ENCODE peak calls at places on chromosome 13, in four cellular contexts. One of them, this sample, is unnamed.

GRCh38 chr13:36815069-36815468 is 4.0 kb upstream of the RFXAP start:
- DNase-seq in IMR-90: no peak
- DNase-seq in GM12878: no peak
- DNase-seq in K562: peak
- DNase-seq in this sample: peak

GRCh38 chr13:23399254-23399796 is 34.2 kb downstream of the SACS start:
- DNase-seq in IMR-90: no peak
- DNase-seq in GM12878: no peak
- DNase-seq in K562: no peak
- DNase-seq in this sample: no peak

GRCh38 chr13:48532146-48532472 is 771 bp downstream of the RCBTB2 start:
- DNase-seq in IMR-90: peak
- DNase-seq in GM12878: peak
- DNase-seq in K562: no peak
- DNase-seq in this sample: no peak

GRCh38 chr13:21074601-21075302 is 13.4 kb upstream of the LATS2 start:
- DNase-seq in IMR-90: no peak
- DNase-seq in GM12878: no peak
- DNase-seq in K562: no peak
- DNase-seq in this sample: no peak

GRCh38 chr13:64551755-64552154 is 2678.4 kb downstream of the PCDH9 start:
- DNase-seq in IMR-90: peak
- DNase-seq in GM12878: no peak
- DNase-seq in K562: no peak
- DNase-seq in this sample: peak

GRCh38 chr13:59038824-59039223 is 1124.9 kb downstream of the DIAPH3 start:
- DNase-seq in IMR-90: peak
- DNase-seq in GM12878: no peak
- DNase-seq in K562: no peak
- DNase-seq in this sample: peak

GRCh38 chr13:26041476-26041875 is 10.3 kb downstream of the SHISA2 start:
- DNase-seq in IMR-90: no peak
- DNase-seq in GM12878: no peak
- DNase-seq in K562: no peak
- DNase-seq in this sample: no peak

GRCh38 chr13:32045537-32045936 is 14.0 kb downstream of the FRY start:
- DNase-seq in IMR-90: peak
- DNase-seq in GM12878: no peak
- DNase-seq in K562: no peak
- DNase-seq in this sample: no peak

GRCh38 chr13:104949840-104950805 is 1585.3 kb downstream of the EFNB2 start:
- DNase-seq in IMR-90: no peak
- DNase-seq in GM12878: no peak
- DNase-seq in K562: no peak
- DNase-seq in this sample: no peak

GRCh38 chr13:52738719-52739467 is 727 bp downstream of the CNMD start:
- DNase-seq in IMR-90: no peak
- DNase-seq in GM12878: no peak
- DNase-seq in K562: peak
- DNase-seq in this sample: no peak

GRCh38 chr13:110274687-110275086 is 32.3 kb downstream of the COL4A1 start:
- DNase-seq in IMR-90: no peak
- DNase-seq in GM12878: no peak
- DNase-seq in K562: no peak
- DNase-seq in this sample: peak

GRCh38 chr13:63209330-63210017 is 1793.8 kb upstream of the PCDH20 start:
- DNase-seq in IMR-90: peak
- DNase-seq in GM12878: no peak
- DNase-seq in K562: no peak
- DNase-seq in this sample: no peak

GRCh38 chr13:24254151-24254810 is 55.1 kb upstream of the C1QTNF9 start:
- DNase-seq in IMR-90: no peak
- DNase-seq in GM12878: no peak
- DNase-seq in K562: no peak
- DNase-seq in this sample: no peak

GRCh38 chr13:24650157-24650556 is 30.1 kb upstream of the ATP12A start:
- DNase-seq in IMR-90: peak
- DNase-seq in GM12878: no peak
- DNase-seq in K562: no peak
- DNase-seq in this sample: no peak

GRCh38 chr13:57633141-57633949 is 1.8 kb downstream of the PCDH17 start:
- DNase-seq in IMR-90: no peak
- DNase-seq in GM12878: no peak
- DNase-seq in K562: no peak
- DNase-seq in this sample: no peak

GRCh38 chr13:110932588-110932987 is 17.7 kb upstream of the ANKRD10 start:
- DNase-seq in IMR-90: no peak
- DNase-seq in GM12878: no peak
- DNase-seq in K562: no peak
- DNase-seq in this sample: no peak

GRCh38 chr13:100484708-100485107 is 103.9 kb downstream of the GGACT start:
- DNase-seq in IMR-90: no peak
- DNase-seq in GM12878: no peak
- DNase-seq in K562: no peak
- DNase-seq in this sample: no peak

GRCh38 chr13:113547248-113547971 is 37.1 kb upstream of the TFDP1 start:
- DNase-seq in IMR-90: peak
- DNase-seq in GM12878: no peak
- DNase-seq in K562: no peak
- DNase-seq in this sample: no peak

GRCh38 chr13:35781044-35781443 is 304.6 kb upstream of the MAB21L1 start:
- DNase-seq in IMR-90: peak
- DNase-seq in GM12878: no peak
- DNase-seq in K562: no peak
- DNase-seq in this sample: no peak

GRCh38 chr13:99218969-99219368 is 18.3 kb downstream of the UBAC2 start:
- DNase-seq in IMR-90: no peak
- DNase-seq in GM12878: peak
- DNase-seq in K562: no peak
- DNase-seq in this sample: no peak

GRCh38 chr13:95212962-95213850 is 88.0 kb downstream of the ABCC4 start:
- DNase-seq in IMR-90: no peak
- DNase-seq in GM12878: no peak
- DNase-seq in K562: no peak
- DNase-seq in this sample: no peak

GRCh38 chr13:26656919-26657318 is 99.4 kb downstream of the WASF3 start:
- DNase-seq in IMR-90: peak
- DNase-seq in GM12878: no peak
- DNase-seq in K562: peak
- DNase-seq in this sample: no peak

GRCh38 chr13:30792257-30793000 is 57.1 kb downstream of the ALOX5AP start:
- DNase-seq in IMR-90: peak
- DNase-seq in GM12878: no peak
- DNase-seq in K562: peak
- DNase-seq in this sample: peak

GRCh38 chr13:89748716-89749115 is 1598.8 kb upstream of the MIR17HG start:
- DNase-seq in IMR-90: no peak
- DNase-seq in GM12878: no peak
- DNase-seq in K562: no peak
- DNase-seq in this sample: no peak

GRCh38 chr13:89749888-89750287 is 1597.6 kb upstream of the MIR17HG start:
- DNase-seq in IMR-90: no peak
- DNase-seq in GM12878: no peak
- DNase-seq in K562: no peak
- DNase-seq in this sample: no peak

GRCh38 chr13:89750371-89750770 is 1597.1 kb upstream of the MIR17HG start:
- DNase-seq in IMR-90: no peak
- DNase-seq in GM12878: no peak
- DNase-seq in K562: no peak
- DNase-seq in this sample: no peak

GRCh38 chr13:89755729-89756492 is 1591.6 kb upstream of the MIR17HG start:
- DNase-seq in IMR-90: no peak
- DNase-seq in GM12878: no peak
- DNase-seq in K562: no peak
- DNase-seq in this sample: no peak

DNA sequence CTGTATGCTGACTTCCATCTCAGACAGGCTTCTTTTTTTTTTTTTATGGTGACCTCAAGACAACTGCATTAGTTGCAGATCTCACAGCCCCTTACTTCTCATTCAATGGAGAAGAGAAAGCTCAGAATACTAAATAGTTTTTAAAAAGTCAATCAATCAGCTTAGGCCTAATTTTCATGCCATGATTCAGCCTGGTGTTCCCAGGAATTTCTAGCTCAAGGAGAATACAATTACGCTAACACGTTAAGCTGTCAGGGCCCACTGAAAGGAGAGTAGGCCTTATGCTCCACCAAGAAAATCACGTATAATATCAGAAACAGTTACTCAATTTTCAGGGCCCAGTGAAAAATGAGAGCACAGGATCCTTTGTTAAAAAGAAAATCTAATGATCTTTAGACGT is 1596.0 kb upstream of the MIR17HG start:
- DNase-seq in IMR-90: no peak
- DNase-seq in GM12878: no peak
- DNase-seq in K562: no peak
- DNase-seq in this sample: no peak
- TF ChIP-seq ELK1 in IMR-90: no peak
- TF ChIP-seq ELK1 in GM12878: no peak
- TF ChIP-seq ELK1 in K562: no peak
- TF ChIP-seq ELK1 in this sample: no peak

GRCh38 chr13:47170971-47171370 is 274.1 kb upstream of the HTR2A start:
- DNase-seq in IMR-90: no peak
- DNase-seq in GM12878: no peak
- DNase-seq in K562: no peak
- DNase-seq in this sample: no peak

GRCh38 chr13:47179321-47179720 is 282.5 kb upstream of the HTR2A start:
- DNase-seq in IMR-90: no peak
- DNase-seq in GM12878: no peak
- DNase-seq in K562: no peak
- DNase-seq in this sample: no peak

GRCh38 chr13:47178090-47178950 is 281.5 kb upstream of the HTR2A start:
- DNase-seq in IMR-90: no peak
- DNase-seq in GM12878: no peak
- DNase-seq in K562: peak
- DNase-seq in this sample: no peak

DNA sequence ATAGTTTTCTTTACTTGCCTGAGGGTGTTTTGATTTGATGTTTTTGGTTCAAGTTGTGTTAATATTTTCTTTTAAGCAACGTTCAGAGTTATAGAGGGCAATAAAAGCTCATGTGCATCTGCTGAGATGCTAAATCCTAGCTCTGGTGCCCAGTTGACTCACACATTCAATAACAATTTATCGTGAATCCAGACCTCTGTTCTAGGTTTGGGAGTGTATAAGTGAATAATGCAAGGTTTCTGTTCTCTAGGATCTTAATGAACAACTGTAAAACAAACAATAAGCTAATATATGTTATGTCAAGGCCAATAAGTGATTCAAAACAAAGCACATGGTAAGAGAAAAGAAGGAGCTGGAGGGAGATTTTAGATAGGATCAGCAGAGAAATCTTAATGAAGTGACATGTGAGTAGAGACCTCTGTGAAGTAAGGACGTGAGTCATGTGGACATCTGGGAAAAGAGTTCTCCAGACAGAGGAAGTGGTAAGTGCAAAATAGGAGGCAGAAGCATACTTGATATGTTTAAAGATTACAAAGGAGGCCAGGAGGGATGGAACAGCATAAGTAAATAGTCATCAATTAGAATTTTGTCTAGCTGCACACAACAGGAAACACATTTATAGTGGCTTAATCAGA is 278.4 kb upstream of the HTR2A start:
- DNase-seq in IMR-90: peak
- DNase-seq in GM12878: no peak
- DNase-seq in K562: no peak
- DNase-seq in this sample: no peak
- TF ChIP-seq ELK1 in IMR-90: no peak
- TF ChIP-seq ELK1 in GM12878: no peak
- TF ChIP-seq ELK1 in K562: no peak
- TF ChIP-seq ELK1 in this sample: no peak

DNA sequence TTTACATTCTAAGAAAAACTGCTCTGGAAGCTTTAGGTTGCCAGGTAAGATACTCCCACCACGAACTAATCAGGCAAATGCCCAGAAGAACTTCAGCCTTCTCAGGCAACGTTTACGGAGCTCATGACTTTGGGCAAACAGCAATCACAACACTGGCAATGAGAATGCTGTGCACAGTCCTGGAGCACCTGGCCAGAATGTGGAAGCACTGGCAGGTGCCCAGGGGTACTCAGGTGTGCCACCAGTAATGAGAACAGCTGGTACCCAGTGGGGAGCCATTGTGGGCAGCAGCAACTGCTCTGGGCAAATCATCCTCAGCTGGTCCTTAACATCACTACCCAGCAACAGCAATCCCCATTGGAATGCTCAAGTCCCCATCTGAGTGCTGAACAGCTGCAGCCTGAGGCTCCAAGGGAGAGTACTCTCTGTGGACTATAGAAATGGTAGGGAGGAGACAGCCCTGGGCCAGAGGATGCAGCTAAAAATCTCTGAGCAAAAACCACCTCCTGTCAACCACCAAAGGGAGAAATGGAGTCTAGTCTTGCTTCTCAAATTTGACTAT is 210.0 kb downstream of the FOXO1 start:
- DNase-seq in IMR-90: no peak
- DNase-seq in GM12878: no peak
- DNase-seq in K562: no peak
- DNase-seq in this sample: no peak
- TF ChIP-seq ELK1 in IMR-90: no peak
- TF ChIP-seq ELK1 in GM12878: no peak
- TF ChIP-seq ELK1 in K562: no peak
- TF ChIP-seq ELK1 in this sample: no peak

GRCh38 chr13:29594710-29595379 is 643 bp downstream of the SLC7A1 start:
- DNase-seq in IMR-90: peak
- DNase-seq in GM12878: no peak
- DNase-seq in K562: peak
- DNase-seq in this sample: peak
- TF ChIP-seq ELK1 in IMR-90: no peak
- TF ChIP-seq ELK1 in GM12878: no peak
- TF ChIP-seq ELK1 in K562: no peak
- TF ChIP-seq ELK1 in this sample: no peak

GRCh38 chr13:50740052-50740741 is 103.3 kb downstream of the DLEU7 start:
- DNase-seq in IMR-90: no peak
- DNase-seq in GM12878: no peak
- DNase-seq in K562: no peak
- DNase-seq in this sample: no peak
- TF ChIP-seq ELK1 in IMR-90: no peak
- TF ChIP-seq ELK1 in GM12878: no peak
- TF ChIP-seq ELK1 in K562: no peak
- TF ChIP-seq ELK1 in this sample: no peak

GRCh38 chr13:75621147-75621546 is 15.0 kb upstream of the LMO7 start:
- DNase-seq in IMR-90: peak
- DNase-seq in GM12878: no peak
- DNase-seq in K562: no peak
- DNase-seq in this sample: no peak
- TF ChIP-seq ELK1 in IMR-90: no peak
- TF ChIP-seq ELK1 in GM12878: no peak
- TF ChIP-seq ELK1 in K562: no peak
- TF ChIP-seq ELK1 in this sample: no peak